ENCODE peak calls at places on chromosome 15, in eight cellular contexts. N is HCT116; L is neural progenitor cell; Q is brain microvascular endothelial cell; J is progenitor cell of endocrine pancreas; I is CD4-positive, alpha-beta T cell; B is colonic mucosa; X is NB4. M is an unnamed sample.

GRCh38 chr15:86018679-86019078 is 61.0 kb upstream of the AGBL1 start:
- DNase-seq in X (no peak), I (no peak), L (no peak), B (no peak), J (no peak), N (no peak), Q (no peak), M (no peak)

GRCh38 chr15:74007820-74008371 is 13.4 kb downstream of the PML start:
- DNase-seq in L (no peak), N (no peak), Q (no peak), J (no peak), I (no peak), X (no peak), B (no peak), M (no peak)

GRCh38 chr15:96416934-96417759 is 86.6 kb downstream of the NR2F2 start:
- DNase-seq in Q (no peak), B (no peak), L (peak; percentile 63), N (no peak), X (peak; percentile 56), J (no peak), I (no peak), M (no peak)

GRCh38 chr15:94232107-94232506 is 746 bp downstream of the MCTP2 start:
- DNase-seq in I (no peak), J (no peak), L (peak; percentile 12), Q (no peak), B (no peak), N (no peak), X (peak; percentile 25), M (no peak)

GRCh38 chr15:100338971-100339444 is 2.8 kb downstream of the ADAMTS17 start:
- DNase-seq in L (peak; percentile 87), Q (peak; percentile 67), I (peak; percentile 64), J (no peak), B (peak; percentile 70), X (peak; percentile 85), N (peak; percentile 37), M (peak; percentile 41)

GRCh38 chr15:74144153-74144775 is 13.9 kb downstream of the ISLR2 start:
- DNase-seq in B (no peak), J (no peak), I (no peak), X (peak; percentile 46), N (peak; percentile 29), L (no peak), Q (no peak), M (no peak)

GRCh38 chr15:38886315-38887163 is 321.9 kb upstream of the RASGRP1 start:
- DNase-seq in N (no peak), B (no peak), X (peak; percentile 26), I (no peak), J (no peak), L (no peak), Q (peak; percentile 71), M (no peak)

GRCh38 chr15:58517682-58518525 is 86.1 kb downstream of the LIPC start:
- DNase-seq in B (no peak), N (no peak), J (no peak), L (no peak), X (peak; percentile 79), Q (no peak), I (no peak), M (no peak)

GRCh38 chr15:58136731-58137130 is 1.4 kb upstream of the AQP9 start:
- DNase-seq in L (no peak), X (no peak), Q (no peak), I (no peak), N (no peak), J (no peak), B (no peak), M (no peak)

GRCh38 chr15:70203981-70204560 is 106.4 kb upstream of the TLE3 start:
- DNase-seq in X (no peak), J (no peak), Q (no peak), L (no peak), I (no peak), N (no peak), B (no peak), M (no peak)

GRCh38 chr15:70039917-70040316 is 57.8 kb downstream of the TLE3 start:
- DNase-seq in N (no peak), B (no peak), J (no peak), I (no peak), L (no peak), X (no peak), Q (no peak), M (no peak)

GRCh38 chr15:85396554-85396953 is 16.2 kb downstream of the AKAP13 start:
- DNase-seq in J (no peak), N (no peak), Q (no peak), L (no peak), I (no peak), X (no peak), B (no peak), M (no peak)

GRCh38 chr15:45376300-45376928 is 1.9 kb downstream of the GATM start:
- DNase-seq in X (no peak), J (no peak), B (no peak), L (no peak), Q (no peak), N (no peak), I (no peak), M (no peak)

GRCh38 chr15:45373961-45374360 is 4.4 kb downstream of the GATM start:
- DNase-seq in B (no peak), L (no peak), X (no peak), J (no peak), N (no peak), Q (no peak), I (no peak), M (no peak)

GRCh38 chr15:45371546-45371945 is 6.8 kb downstream of the GATM start:
- DNase-seq in L (no peak), N (no peak), Q (no peak), X (no peak), I (no peak), B (no peak), J (no peak), M (no peak)

GRCh38 chr15:45375836-45376235 is 2.5 kb downstream of the GATM start:
- DNase-seq in B (no peak), N (no peak), Q (no peak), L (no peak), I (no peak), X (no peak), J (no peak), M (no peak)

GRCh38 chr15:45372032-45372995 is 6.0 kb downstream of the GATM start:
- DNase-seq in N (no peak), X (peak; percentile 13), J (no peak), L (no peak), Q (no peak), I (no peak), B (no peak), M (no peak)
- TF ChIP-seq CTCF in N (no peak), X (no peak), J (peak; percentile 11), L (no peak), Q (peak; percentile 18), I (no peak), B (no peak), M (no peak)

DNA sequence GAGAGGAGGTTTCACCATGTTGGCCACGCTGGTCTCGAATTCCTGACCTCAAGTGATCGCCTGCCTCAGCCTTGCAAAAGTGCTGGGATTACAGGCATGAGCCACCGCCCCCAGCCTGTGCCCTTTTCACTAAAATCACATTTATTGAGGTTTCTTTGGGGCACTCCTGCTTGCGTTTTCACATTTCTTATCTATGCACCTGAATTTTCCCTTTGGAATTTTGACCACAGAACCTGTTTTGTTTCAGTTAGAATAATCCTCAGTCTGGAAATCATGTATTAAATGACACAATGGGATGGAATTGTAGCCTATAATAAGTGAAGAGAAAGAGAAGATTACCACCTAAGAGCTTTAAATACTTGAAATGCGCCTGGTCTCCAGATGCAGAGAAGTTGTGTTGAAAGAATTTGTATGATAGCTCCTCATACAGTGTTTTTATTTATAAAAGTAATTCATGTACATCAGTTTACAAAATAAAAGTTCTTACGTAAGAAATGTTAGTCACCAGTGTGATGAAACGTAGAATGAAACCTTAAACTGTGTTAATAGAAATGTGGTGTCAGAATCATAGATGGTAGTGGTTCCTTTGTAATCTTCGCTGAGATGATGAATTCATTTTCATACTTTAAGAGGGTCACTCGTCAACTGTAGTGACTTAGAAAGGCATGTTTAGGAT is 107.0 kb downstream of the TCF12 start:
- DNase-seq in L (peak; percentile 11), X (peak; percentile 65), B (no peak), Q (no peak), J (no peak), N (no peak), I (no peak), M (no peak)
- TF ChIP-seq CTCF in L (no peak), X (no peak), B (no peak), Q (no peak), J (no peak), N (no peak), I (no peak), M (no peak)

GRCh38 chr15:66149871-66150270 is 103.7 kb downstream of the MEGF11 start:
- DNase-seq in B (no peak), N (no peak), X (no peak), I (no peak), J (no peak), L (peak; percentile 40), Q (no peak), M (no peak)
- TF ChIP-seq CTCF in B (no peak), N (no peak), X (no peak), I (no peak), J (no peak), L (no peak), Q (no peak), M (no peak)

DNA sequence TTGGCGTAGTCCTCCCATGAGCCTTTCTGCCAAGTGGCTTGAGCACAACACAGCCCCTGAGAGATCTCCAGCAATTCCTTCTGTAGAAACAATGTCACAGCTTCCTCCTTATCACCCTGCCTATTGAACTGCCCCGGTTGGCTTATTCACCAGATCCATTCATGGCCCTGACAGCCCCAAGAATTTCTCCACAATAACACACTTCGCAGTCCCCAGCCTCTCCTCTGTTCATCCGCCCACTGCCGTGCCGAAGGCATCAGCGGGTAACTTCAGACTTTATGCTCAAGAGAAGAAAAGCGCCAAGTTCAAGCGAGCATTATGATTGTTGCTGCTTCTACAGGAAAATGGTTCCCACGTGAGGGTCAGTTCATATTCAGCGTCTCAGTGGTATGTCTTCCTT is 403.9 kb downstream of the VPS13C start:
- DNase-seq in J (no peak), X (no peak), L (no peak), B (no peak), Q (no peak), N (no peak), I (no peak), M (no peak)
- TF ChIP-seq CTCF in J (no peak), X (no peak), L (no peak), B (no peak), Q (no peak), N (no peak), I (no peak), M (no peak)

DNA sequence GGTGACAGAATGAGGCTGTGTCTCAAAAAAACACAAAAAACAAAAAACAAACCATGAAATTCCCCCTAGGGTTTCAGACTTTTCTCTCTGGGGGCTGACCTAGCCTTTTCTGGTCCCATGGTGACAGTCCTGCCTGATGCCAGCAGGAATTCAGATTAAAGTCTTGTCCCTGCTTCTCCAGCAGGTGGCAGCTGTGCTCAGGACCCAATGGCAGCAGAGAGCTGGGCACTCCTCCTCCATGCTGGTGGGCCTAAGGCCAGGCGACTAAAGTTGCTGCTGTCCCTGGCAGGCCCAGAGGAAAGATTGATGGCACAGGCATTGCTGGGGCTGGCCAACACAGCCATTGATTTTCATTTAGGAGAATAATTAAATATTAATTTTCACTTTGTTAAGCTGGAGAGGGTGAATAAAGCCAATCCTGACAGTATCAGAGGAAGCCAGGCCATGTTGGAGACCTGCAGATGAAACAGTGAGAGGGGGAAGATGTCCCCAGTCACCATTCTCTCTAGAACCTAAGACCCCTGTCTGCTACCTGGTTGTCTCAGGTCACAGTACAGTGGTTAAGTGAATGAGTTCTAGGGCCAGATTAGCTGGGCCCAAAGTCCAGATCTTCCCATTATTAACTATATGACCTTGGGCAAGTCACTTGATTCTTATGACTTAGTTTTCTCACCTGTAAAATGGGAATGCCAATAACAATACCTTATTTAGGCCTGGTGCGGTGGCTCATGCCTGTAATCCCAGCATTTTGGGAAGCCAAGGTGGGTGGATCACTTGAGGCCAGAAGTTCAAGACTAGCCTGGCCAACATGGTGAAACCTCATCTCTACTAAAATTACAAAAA is 7.1 kb downstream of the CELF6 start:
- DNase-seq in N (peak; percentile 63), X (peak; percentile 69), J (peak; percentile 52), I (peak; percentile 39), Q (peak; percentile 62), B (peak; percentile 64), L (peak; percentile 82), M (peak; percentile 72)
- TF ChIP-seq CTCF in N (peak; percentile 65), X (peak; percentile 77), J (peak; percentile 80), I (peak; percentile 71), Q (peak; percentile 90), B (peak; percentile 69), L (peak; percentile 82), M (peak; percentile 80)